ENCODE peak calls at places on chromosomes 6 and 20, in five cellular contexts. I, P, N, A and Z are unnamed samples.

GRCh38 chr6:148508401-148509151 is 165.9 kb downstream of the SASH1 start:
- DNase-seq in I (no peak), P (no peak), N (no peak), A (no peak), Z (peak; percentile 54)

GRCh38 chr20:57999465-58000111 is 228.9 kb downstream of the ANKRD60 start:
- DNase-seq in I (no peak), P (no peak), N (no peak), A (peak; percentile 54), Z (peak; percentile 78)

GRCh38 chr6:97705568-97705967 is 422.6 kb upstream of the MMS22L start:
- DNase-seq in I (no peak), P (peak; percentile 5), N (no peak), A (peak; percentile 59), Z (no peak)

GRCh38 chr20:56411759-56412472 is at the start of gene CASS4:
- DNase-seq in I (no peak), P (peak; percentile 68), N (peak; percentile 89), A (no peak), Z (peak; percentile 30)

GRCh38 chr6:134317471-134318131 is at the start of gene SGK1:
- DNase-seq in I (no peak), P (no peak), N (no peak), A (peak; percentile 66), Z (peak; percentile 29)

GRCh38 chr6:37717836-37718251 is 20.2 kb upstream of the MDGA1 start:
- DNase-seq in I (no peak), P (no peak), N (no peak), A (no peak), Z (peak; percentile 61)

GRCh38 chr6:107490568-107491058 is 696 bp downstream of the SOBP start:
- DNase-seq in I (no peak), P (no peak), N (no peak), A (peak; percentile 58), Z (no peak)

GRCh38 chr6:125231574-125232343 is 70.0 kb downstream of the HDDC2 start:
- DNase-seq in I (no peak), P (no peak), N (no peak), A (no peak), Z (no peak)

GRCh38 chr20:33812673-33813462 is 1.7 kb downstream of the CHMP4B start:
- DNase-seq in I (peak; percentile 42), P (peak; percentile 91), N (peak; percentile 48), A (no peak), Z (peak; percentile 66)

GRCh38 chr6:169252805-169253189 is 849 bp downstream of the THBS2 start:
- DNase-seq in I (no peak), P (no peak), N (no peak), A (no peak), Z (no peak)

GRCh38 chr20:10129749-10130148 is 88.9 kb upstream of the SNAP25 start:
- DNase-seq in I (no peak), P (no peak), N (no peak), A (no peak), Z (no peak)

GRCh38 chr6:46393161-46393939 is 97.9 kb downstream of the RCAN2 start:
- DNase-seq in I (no peak), P (no peak), N (no peak), A (no peak), Z (no peak)

GRCh38 chr6:125995972-125996580 is 9.7 kb downstream of the TRMT11 start:
- DNase-seq in I (peak; percentile 44), P (peak; percentile 72), N (peak; percentile 75), A (peak; percentile 77), Z (peak; percentile 74)

GRCh38 chr6:153215242-153215641 is 84.2 kb upstream of the RGS17 start:
- DNase-seq in I (no peak), P (no peak), N (no peak), A (no peak), Z (no peak)

GRCh38 chr6:164967102-164967501 is 342.3 kb downstream of the C6orf118 start:
- DNase-seq in I (no peak), P (no peak), N (no peak), A (peak; percentile 44), Z (no peak)

GRCh38 chr20:58981564-58982364 is 708 bp downstream of the NELFCD start:
- DNase-seq in I (peak; percentile 67), P (peak; percentile 35), N (peak; percentile 32), A (peak; percentile 62), Z (peak; percentile 31)

GRCh38 chr6:14120556-14120955 is 3.0 kb downstream of the CD83 start:
- DNase-seq in I (no peak), P (no peak), N (no peak), A (no peak), Z (no peak)

GRCh38 chr20:46000571-46001145 is 8.1 kb upstream of the MMP9 start:
- DNase-seq in I (no peak), P (no peak), N (no peak), A (no peak), Z (no peak)

GRCh38 chr6:56297022-56297995 is 49.9 kb upstream of the COL21A1 start:
- DNase-seq in I (no peak), P (no peak), N (no peak), A (no peak), Z (peak; percentile 39)

GRCh38 chr6:150253489-150253888 is 110.6 kb downstream of the PPP1R14C start:
- DNase-seq in I (no peak), P (no peak), N (no peak), A (no peak), Z (no peak)

GRCh38 chr6:21396313-21396712 is 197.2 kb upstream of the SOX4 start:
- DNase-seq in I (no peak), P (no peak), N (no peak), A (no peak), Z (no peak)

GRCh38 chr6:158631678-158632537 is 12.6 kb downstream of the DYNLT1 start:
- DNase-seq in I (peak; percentile 51), P (no peak), N (peak; percentile 87), A (no peak), Z (peak; percentile 97)

GRCh38 chr6:29734046-29735018 is 11.1 kb downstream of the HLA-F start:
- DNase-seq in I (no peak), P (no peak), N (no peak), A (no peak), Z (no peak)

GRCh38 chr6:170224694-170225660 is 65.9 kb downstream of the DLL1 start:
- DNase-seq in I (no peak), P (no peak), N (no peak), A (peak; percentile 44), Z (no peak)

GRCh38 chr6:119965900-119966299 is 616.3 kb upstream of the MAN1A1 start:
- DNase-seq in I (no peak), P (no peak), N (no peak), A (no peak), Z (no peak)

GRCh38 chr6:139308284-139308916 is 16.6 kb upstream of the TXLNB start:
- DNase-seq in I (no peak), P (no peak), N (no peak), A (no peak), Z (peak; percentile 56)

GRCh38 chr6:139311826-139312225 is 20.0 kb upstream of the TXLNB start:
- DNase-seq in I (no peak), P (no peak), N (no peak), A (no peak), Z (no peak)

GRCh38 chr6:139308936-139309603 is 17.3 kb upstream of the TXLNB start:
- DNase-seq in I (no peak), P (peak; percentile 72), N (no peak), A (no peak), Z (no peak)

GRCh38 chr6:139303176-139303575 is 11.4 kb upstream of the TXLNB start:
- DNase-seq in I (no peak), P (no peak), N (no peak), A (no peak), Z (peak; percentile 23)

DNA sequence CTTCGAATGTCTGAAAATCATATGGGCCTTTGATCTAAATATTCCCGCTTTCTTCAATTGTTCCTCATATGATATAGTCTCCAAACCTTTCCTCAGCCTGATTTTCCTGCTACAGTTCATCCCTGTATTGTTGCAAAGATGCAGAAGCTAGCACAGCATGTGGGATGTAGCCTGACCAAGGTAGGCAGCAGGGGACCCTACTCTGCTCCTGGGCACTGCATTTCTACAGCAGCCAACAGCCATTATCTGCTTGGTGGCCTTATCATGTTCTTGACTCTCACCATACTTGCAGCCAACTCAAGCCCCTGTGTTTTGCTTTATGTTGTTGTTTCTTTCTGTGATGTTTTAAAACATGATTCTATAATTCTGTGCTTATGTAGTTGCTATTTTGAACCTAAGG is 14.8 kb upstream of the TXLNB start:
- DNase-seq in I (no peak), P (no peak), N (no peak), A (no peak), Z (no peak)
- H3K27ac ChIP-seq in I (no peak overlapping the region), P (no peak overlapping the region), N (no peak overlapping the region), A (no peak overlapping the region), Z (no peak overlapping the region)

GRCh38 chr6:5025911-5026819 is 22.3 kb upstream of the RPP40 start:
- DNase-seq in I (no peak), P (peak; percentile 35), N (peak; percentile 58), A (peak; percentile 71), Z (peak; percentile 61)
- TF ChIP-seq JUN in I (no peak), P (no peak), N (no peak), A (no peak), Z (no peak)

DNA sequence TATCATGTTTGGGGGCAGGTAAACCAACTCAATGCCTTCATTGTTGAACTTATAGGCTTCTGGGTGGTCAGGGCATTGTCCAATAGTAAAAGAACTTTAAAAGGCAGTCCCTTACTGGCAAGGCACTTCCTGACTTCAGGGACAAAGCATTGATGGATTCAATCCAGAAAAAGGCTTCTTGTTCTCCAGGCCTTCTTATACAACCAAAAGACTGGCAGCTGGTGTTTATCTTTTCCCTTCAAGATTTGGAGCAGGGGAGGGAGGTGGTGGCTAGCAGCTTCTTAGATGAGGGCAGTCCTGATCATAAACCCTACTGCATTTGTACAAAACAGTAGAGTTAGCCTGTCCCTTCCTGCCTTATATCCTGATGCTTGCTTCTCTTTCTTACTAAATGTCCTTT is 57.5 kb downstream of the NCOA3 start:
- DNase-seq in I (no peak), P (no peak), N (no peak), A (no peak), Z (no peak)
- H3K27ac ChIP-seq in I (no peak overlapping the region), P (no peak overlapping the region), N (no peak overlapping the region), A (no peak overlapping the region), Z (no peak overlapping the region)

GRCh38 chr6:39003072-39003471 is 45.5 kb upstream of the GLP1R start:
- DNase-seq in I (no peak), P (no peak), N (peak; percentile 59), A (no peak), Z (no peak)

GRCh38 chr6:38996676-38997075 is 51.9 kb upstream of the GLP1R start:
- DNase-seq in I (no peak), P (no peak), N (no peak), A (no peak), Z (no peak)

GRCh38 chr6:38997128-38997761 is 51.3 kb upstream of the GLP1R start:
- DNase-seq in I (peak; percentile 1), P (peak; percentile 29), N (peak; percentile 58), A (peak; percentile 82), Z (peak; percentile 18)
- TF ChIP-seq JUN in I (no peak), P (no peak), N (no peak), A (no peak), Z (no peak)

GRCh38 chr20:34873583-34874093 is 982 bp upstream of the GGT7 start:
- DNase-seq in I (no peak), P (no peak), N (no peak), A (no peak), Z (no peak)
- H3K27ac ChIP-seq in I (no peak overlapping the region), P (no peak overlapping the region), N (no peak overlapping the region), A (no peak overlapping the region), Z (no peak overlapping the region)